ENCODE peak calls at places on chromosomes 5 and 9, in six cellular contexts. E is tibial artery, L is cardiac fibroblast, J is GM10248, P is T-helper 1 cell, V is skeletal muscle cell. M is an unnamed sample.

GRCh38 chr5:149840226-149840825 is 104.3 kb downstream of the PDE6A start:
- DNase-seq in E (no peak), L (no peak), J (no peak), P (no peak), V (no peak), M (no peak)

GRCh38 chr9:130267930-130268329 is 2.4 kb downstream of the HMCN2 start:
- DNase-seq in E (peak), L (no peak), J (no peak), P (no peak), V (no peak), M (no peak)

GRCh38 chr5:28580616-28581015 is 1542.2 kb upstream of the CDH9 start:
- DNase-seq in E (no peak), L (peak), J (no peak), P (no peak), V (peak), M (no peak)

GRCh38 chr5:14109041-14109747 is 33.9 kb upstream of the TRIO start:
- DNase-seq in E (no peak), L (peak), J (peak), P (no peak), V (peak), M (no peak)

GRCh38 chr9:137254624-137255447 is at the start of gene NELFB:
- DNase-seq in E (peak), L (peak), J (peak), P (peak), V (peak), M (peak)

GRCh38 chr9:87676976-87677775 is 48.7 kb upstream of the CTSL start:
- DNase-seq in E (peak), L (peak), J (no peak), P (no peak), V (no peak), M (no peak)

GRCh38 chr5:127919006-127919796 is 164.4 kb upstream of the SLC12A2 start:
- DNase-seq in E (no peak), L (no peak), J (no peak), P (no peak), V (no peak), M (no peak)

GRCh38 chr5:6453937-6454560 is 5.4 kb downstream of the UBE2QL1 start:
- DNase-seq in E (no peak), L (no peak), J (no peak), P (no peak), V (no peak), M (no peak)

GRCh38 chr5:61322738-61323429 is 9.2 kb upstream of the ZSWIM6 start:
- DNase-seq in E (no peak), L (peak), J (no peak), P (no peak), V (no peak), M (no peak)

GRCh38 chr9:134322781-134323241 is 3.4 kb upstream of the RXRA start:
- DNase-seq in E (peak), L (no peak), J (no peak), P (no peak), V (no peak), M (no peak)

GRCh38 chr5:36733183-36733582 is 126.8 kb downstream of the SLC1A3 start:
- DNase-seq in E (no peak), L (no peak), J (no peak), P (no peak), V (no peak), M (no peak)

GRCh38 chr9:89425024-89425805 is 72.7 kb downstream of the SEMA4D start:
- DNase-seq in E (no peak), L (no peak), J (no peak), P (no peak), V (no peak), M (no peak)

GRCh38 chr5:122093415-122093814 is 15.4 kb upstream of the LOX start:
- DNase-seq in E (no peak), L (peak), J (no peak), P (no peak), V (peak), M (no peak)

GRCh38 chr9:109560470-109561132 is 62.5 kb upstream of the PTPN3 start:
- DNase-seq in E (no peak), L (no peak), J (no peak), P (no peak), V (no peak), M (no peak)

GRCh38 chr9:68560131-68560844 is 19.6 kb upstream of the TMEM252 start:
- DNase-seq in E (no peak), L (peak), J (peak), P (peak), V (no peak), M (peak)

GRCh38 chr9:119400607-119401006 is 31.4 kb upstream of the BRINP1 start:
- DNase-seq in E (no peak), L (no peak), J (no peak), P (no peak), V (no peak), M (no peak)

GRCh38 chr5:135227064-135228022 is 171.7 kb downstream of the MACROH2A1 start:
- DNase-seq in E (peak), L (no peak), J (no peak), P (no peak), V (no peak), M (no peak)

GRCh38 chr5:84718377-84718776 is 333.7 kb upstream of the EDIL3 start:
- DNase-seq in E (no peak), L (no peak), J (no peak), P (no peak), V (no peak), M (no peak)

GRCh38 chr9:26735160-26735559 is 157.4 kb downstream of the CAAP1 start:
- DNase-seq in E (no peak), L (no peak), J (no peak), P (no peak), V (no peak), M (no peak)

GRCh38 chr5:1594336-1595106 is 70.8 kb upstream of the LPCAT1 start:
- DNase-seq in E (peak), L (peak), J (peak), P (peak), V (no peak), M (peak)

GRCh38 chr9:84357235-84357634 is 16.7 kb upstream of the SLC28A3 start:
- DNase-seq in E (no peak), L (peak), J (no peak), P (no peak), V (peak), M (no peak)

GRCh38 chr5:159101689-159102088 is 2.0 kb upstream of the EBF1 start:
- DNase-seq in E (no peak), L (peak), J (peak), P (no peak), V (no peak), M (no peak)

GRCh38 chr5:72394688-72395087 is 74.5 kb downstream of the PTCD2 start:
- DNase-seq in E (no peak), L (peak), J (peak), P (no peak), V (no peak), M (no peak)

GRCh38 chr5:142202282-142202681 is 93.7 kb downstream of the NDFIP1 start:
- DNase-seq in E (no peak), L (peak), J (no peak), P (no peak), V (peak), M (no peak)

GRCh38 chr5:180026320-180026719 is 45.2 kb downstream of the RNF130 start:
- DNase-seq in E (no peak), L (peak), J (no peak), P (no peak), V (peak), M (peak)

GRCh38 chr5:98772415-98773213 is 849 bp upstream of the RGMB start:
- DNase-seq in E (peak), L (peak), J (peak), P (peak), V (peak), M (peak)

GRCh38 chr5:155004138-155004744 is 9.3 kb upstream of the KIF4B start:
- DNase-seq in E (no peak), L (peak), J (peak), P (no peak), V (no peak), M (peak)

GRCh38 chr5:170861295-170861854 is 443 bp upstream of the RANBP17 start:
- DNase-seq in E (no peak), L (no peak), J (no peak), P (no peak), V (no peak), M (no peak)

GRCh38 chr9:24095246-24095645 is 269.2 kb upstream of the ELAVL2 start:
- DNase-seq in E (no peak), L (no peak), J (no peak), P (no peak), V (no peak), M (peak)

GRCh38 chr5:162384225-162384624 is 316.7 kb downstream of the GABRG2 start:
- DNase-seq in E (no peak), L (no peak), J (no peak), P (no peak), V (no peak), M (no peak)

GRCh38 chr9:5886114-5886939 is 4.4 kb upstream of the MLANA start:
- DNase-seq in E (peak), L (peak), J (peak), P (peak), V (no peak), M (peak)